ENCODE peak calls at places on chromosomes 5 and 9, in ten cellular contexts. F is T-helper 1 cell; O is MV-4-11; Z is prostate gland; A is left cardiac atrium; X is amniotic stem cell; G is endothelial cell; H is effector CD8-positive, alpha-beta T cell; I is fibroblast of gingiva; V is NCI-H774. Q is an unnamed sample.

GRCh38 chr5:177296581-177296980 is 6.9 kb downstream of the RAB24 start:
- DNase-seq in I (no peak), V (no peak), G (no peak), X (no peak), F (no peak), O (no peak), Z (no peak), A (no peak), H (no peak), Q (no peak)

GRCh38 chr9:135343136-135343535 is 136.4 kb upstream of the PPP1R26 start:
- DNase-seq in A (peak), F (no peak), G (no peak), I (no peak), H (no peak), X (no peak), O (no peak), Z (no peak), V (no peak), Q (no peak)

GRCh38 chr5:40376566-40376965 is 303.1 kb upstream of the PTGER4 start:
- DNase-seq in A (no peak), Z (no peak), O (peak), G (no peak), V (no peak), X (no peak), H (no peak), F (no peak), I (no peak), Q (no peak)

GRCh38 chr5:67196537-67197059 is at the start of gene CD180:
- DNase-seq in A (peak), V (no peak), O (peak), H (no peak), F (no peak), X (no peak), I (no peak), G (no peak), Z (no peak), Q (no peak)

GRCh38 chr9:114224247-114224610 is 68.9 kb downstream of the COL27A1 start:
- DNase-seq in Z (no peak), O (no peak), I (peak), G (no peak), A (no peak), X (no peak), V (no peak), F (no peak), H (no peak), Q (no peak)

GRCh38 chr9:108743901-108744371 is 111.8 kb downstream of the ACTL7B start:
- DNase-seq in Z (peak), V (no peak), O (no peak), X (no peak), G (no peak), H (no peak), A (no peak), F (no peak), I (peak), Q (no peak)

GRCh38 chr9:556199-556598 is 285.3 kb upstream of the DMRT1 start:
- DNase-seq in G (no peak), O (no peak), X (no peak), A (no peak), H (no peak), I (no peak), V (no peak), F (no peak), Z (no peak), Q (no peak)

GRCh38 chr5:53170748-53171349 is 61.3 kb upstream of the MOCS2 start:
- DNase-seq in X (no peak), A (no peak), G (peak), I (peak), O (no peak), V (peak), F (no peak), Z (no peak), H (no peak), Q (no peak)

GRCh38 chr5:168592014-168592368 is 12.8 kb upstream of the PANK3 start:
- DNase-seq in V (no peak), O (no peak), G (no peak), X (no peak), I (peak), A (peak), Z (peak), H (no peak), F (no peak), Q (no peak)

GRCh38 chr9:131739192-131739961 is 499 bp downstream of the RAPGEF1 start:
- DNase-seq in A (peak), I (no peak), V (no peak), G (no peak), X (no peak), F (no peak), Z (no peak), H (peak), O (no peak), Q (no peak)

GRCh38 chr9:137876269-137876668 is 1.3 kb upstream of the CACNA1B start:
- DNase-seq in Z (no peak), G (no peak), O (no peak), I (no peak), A (no peak), V (no peak), H (no peak), X (no peak), F (no peak), Q (no peak)

GRCh38 chr5:180381851-180382480 is 28.8 kb upstream of the GFPT2 start:
- DNase-seq in I (no peak), G (no peak), Z (no peak), A (no peak), O (no peak), X (no peak), H (no peak), V (no peak), F (no peak), Q (no peak)

GRCh38 chr9:72524820-72525539 is 3.6 kb downstream of the TMC1 start:
- DNase-seq in H (no peak), F (no peak), A (no peak), I (peak), V (no peak), G (no peak), O (no peak), X (peak), Z (peak), Q (no peak)

GRCh38 chr5:132498686-132499271 is 8.2 kb upstream of the IRF1 start:
- DNase-seq in H (no peak), Z (peak), X (no peak), G (no peak), A (no peak), I (no peak), V (no peak), O (no peak), F (no peak), Q (no peak)

GRCh38 chr5:98942849-98943248 is 14.0 kb upstream of the CHD1 start:
- DNase-seq in G (no peak), Z (no peak), H (no peak), F (no peak), A (no peak), O (peak), X (no peak), V (no peak), I (peak), Q (no peak)

GRCh38 chr5:181187500-181188213 is 17.3 kb downstream of the TRIM7 start:
- DNase-seq in X (no peak), O (no peak), F (no peak), A (peak), I (peak), V (no peak), G (peak), Z (peak), H (no peak), Q (no peak)

GRCh38 chr9:130235558-130236435 is 29.8 kb upstream of the HMCN2 start:
- DNase-seq in V (peak), G (peak), A (peak), O (peak), I (peak), F (peak), H (peak), Z (peak), X (no peak), Q (no peak)

GRCh38 chr9:75826292-75826691 is 64.2 kb upstream of the PCSK5 start:
- DNase-seq in H (no peak), I (no peak), Z (no peak), G (no peak), V (no peak), X (no peak), F (no peak), O (no peak), A (no peak), Q (no peak)

GRCh38 chr9:7320139-7320538 is 479.4 kb downstream of the DMAC1 start:
- DNase-seq in A (no peak), I (peak), H (no peak), X (no peak), V (peak), F (no peak), Z (no peak), G (no peak), O (peak), Q (no peak)

GRCh38 chr9:136662656-136663310 is at the start of gene EGFL7:
- DNase-seq in V (no peak), F (no peak), X (no peak), O (no peak), H (no peak), G (peak), Z (no peak), I (no peak), A (peak), Q (no peak)

GRCh38 chr9:109422641-109423040 is 75.5 kb downstream of the PTPN3 start:
- DNase-seq in V (no peak), I (no peak), H (no peak), X (no peak), Z (peak), O (no peak), A (no peak), G (no peak), F (no peak), Q (no peak)

GRCh38 chr5:13601152-13601551 is 343.3 kb downstream of the DNAH5 start:
- DNase-seq in X (no peak), V (no peak), H (no peak), Z (no peak), G (no peak), F (no peak), A (no peak), I (no peak), O (no peak), Q (no peak)

GRCh38 chr5:1506242-1507015 is 17.3 kb downstream of the LPCAT1 start:
- DNase-seq in G (no peak), Z (no peak), I (no peak), A (no peak), H (no peak), O (no peak), F (no peak), X (no peak), V (no peak), Q (no peak)

GRCh38 chr5:95042040-95042439 is 242.9 kb downstream of the MCTP1 start:
- DNase-seq in V (peak), A (no peak), I (no peak), X (no peak), F (no peak), Z (no peak), O (no peak), H (no peak), G (no peak), Q (no peak)

GRCh38 chr5:53319306-53319705 is 161.1 kb upstream of the FST start:
- DNase-seq in G (no peak), I (no peak), Z (no peak), V (no peak), X (no peak), H (no peak), O (no peak), A (no peak), F (no peak), Q (no peak)

GRCh38 chr5:88778736-88779135 is 104.2 kb downstream of the MEF2C start:
- DNase-seq in X (no peak), I (no peak), H (no peak), V (no peak), O (no peak), F (no peak), A (peak), Z (no peak), G (no peak), Q (no peak)

GRCh38 chr9:94805585-94805984 is 79.1 kb downstream of the AOPEP start:
- DNase-seq in A (no peak), O (peak), Z (peak), H (no peak), F (no peak), G (no peak), X (no peak), I (peak), V (no peak), Q (no peak)

GRCh38 chr5:170638051-170638450 is 134.2 kb downstream of the KCNIP1 start:
- DNase-seq in A (no peak), H (no peak), O (no peak), I (no peak), X (no peak), Z (no peak), V (no peak), G (no peak), F (no peak), Q (no peak)

GRCh38 chr9:76206821-76207220 is 187.4 kb downstream of the RFK start:
- DNase-seq in H (no peak), O (no peak), G (no peak), X (no peak), Z (no peak), I (no peak), V (no peak), F (no peak), A (no peak), Q (peak)

GRCh38 chr5:113336975-113337374 is 97.8 kb downstream of the TSSK1B start:
- DNase-seq in G (peak), H (no peak), Z (peak), A (peak), O (peak), X (peak), I (peak), F (no peak), V (no peak), Q (peak)

GRCh38 chr9:108058137-108058779 is 568.7 kb upstream of the KLF4 start:
- DNase-seq in X (no peak), I (no peak), A (no peak), Z (no peak), F (no peak), H (no peak), G (no peak), V (no peak), O (no peak), Q (no peak)

GRCh38 chr5:132050136-132050535 is 10.3 kb upstream of the IL3 start:
- DNase-seq in A (no peak), V (no peak), O (peak), Z (peak), I (no peak), X (no peak), F (no peak), G (no peak), H (no peak), Q (no peak)

GRCh38 chr5:179338123-179338676 is 7.1 kb downstream of the ADAMTS2 start:
- DNase-seq in F (no peak), O (no peak), G (no peak), X (no peak), A (no peak), V (no peak), Z (no peak), I (no peak), H (no peak), Q (no peak)

GRCh38 chr5:147339313-147339712 is 104.5 kb downstream of the STK32A start:
- DNase-seq in Z (no peak), H (no peak), V (no peak), G (no peak), O (no peak), X (no peak), I (no peak), F (no peak), A (no peak), Q (no peak)

GRCh38 chr9:137294684-137295312 is 7.3 kb downstream of the NRARP start:
- DNase-seq in Z (no peak), V (no peak), F (peak), X (no peak), A (peak), G (peak), O (no peak), I (no peak), H (no peak), Q (no peak)

GRCh38 chr9:100428871-100429654 is 2.1 kb downstream of the MSANTD3 start:
- DNase-seq in X (peak), G (no peak), I (peak), H (no peak), V (no peak), A (no peak), Z (no peak), O (no peak), F (no peak), Q (no peak)

GRCh38 chr9:21096172-21096900 is 18.6 kb upstream of the IFNB1 start:
- DNase-seq in V (peak), I (peak), H (no peak), F (peak), Z (no peak), A (no peak), O (peak), X (no peak), G (no peak), Q (no peak)

GRCh38 chr5:158837908-158838307 is 261.8 kb downstream of the EBF1 start:
- DNase-seq in Z (no peak), A (peak), H (no peak), V (no peak), I (peak), F (no peak), X (no peak), O (no peak), G (no peak), Q (no peak)

GRCh38 chr5:57825026-57825683 is 342.5 kb upstream of the ACTBL2 start:
- DNase-seq in I (peak), Z (no peak), X (peak), O (no peak), G (no peak), A (no peak), F (no peak), H (no peak), V (no peak), Q (no peak)

Q was measured in iPS DF 19.7.